ENCODE peak calls at places on chromosomes 12 and 14, in eight cellular contexts. One of them, this sample, is unnamed.

GRCh38 chr12:121773011-121773777 is 20.3 kb downstream of the RHOF start:
- DNase-seq in brain microvascular endothelial cell: no peak
- DNase-seq in neural progenitor cell: peak
- DNase-seq in Peyer's patch: peak
- DNase-seq in PC-3: peak
- DNase-seq in ovary: no peak
- DNase-seq in endodermal cell: peak
- DNase-seq in colonic mucosa: peak
- DNase-seq in this sample: peak

GRCh38 chr12:80625901-80626300 is 81.5 kb upstream of the MYF6 start:
- DNase-seq in endodermal cell: no peak
- DNase-seq in Peyer's patch: no peak
- DNase-seq in ovary: no peak
- DNase-seq in colonic mucosa: no peak
- DNase-seq in PC-3: no peak
- DNase-seq in brain microvascular endothelial cell: no peak
- DNase-seq in neural progenitor cell: no peak
- DNase-seq in this sample: no peak

GRCh38 chr12:99810718-99811593 is 163.4 kb downstream of the GARIN6 start:
- DNase-seq in neural progenitor cell: no peak
- DNase-seq in colonic mucosa: no peak
- DNase-seq in brain microvascular endothelial cell: peak
- DNase-seq in ovary: no peak
- DNase-seq in Peyer's patch: no peak
- DNase-seq in endodermal cell: no peak
- DNase-seq in PC-3: peak
- DNase-seq in this sample: no peak

GRCh38 chr12:113299619-113300237 is 35.2 kb downstream of the SLC8B1 start:
- DNase-seq in colonic mucosa: peak
- DNase-seq in ovary: peak
- DNase-seq in Peyer's patch: no peak
- DNase-seq in PC-3: peak
- DNase-seq in brain microvascular endothelial cell: peak
- DNase-seq in neural progenitor cell: peak
- DNase-seq in endodermal cell: peak
- DNase-seq in this sample: peak

GRCh38 chr14:91985521-91986255 is 38.2 kb upstream of the FBLN5 start:
- DNase-seq in brain microvascular endothelial cell: no peak
- DNase-seq in PC-3: no peak
- DNase-seq in ovary: no peak
- DNase-seq in neural progenitor cell: no peak
- DNase-seq in endodermal cell: no peak
- DNase-seq in Peyer's patch: no peak
- DNase-seq in colonic mucosa: no peak
- DNase-seq in this sample: no peak

GRCh38 chr14:21711360-21711961 is 37.8 kb upstream of the OR4E1 start:
- DNase-seq in endodermal cell: peak
- DNase-seq in colonic mucosa: peak
- DNase-seq in Peyer's patch: no peak
- DNase-seq in neural progenitor cell: peak
- DNase-seq in ovary: no peak
- DNase-seq in brain microvascular endothelial cell: peak
- DNase-seq in PC-3: peak
- DNase-seq in this sample: no peak

GRCh38 chr12:3179731-3180130 is 102.6 kb downstream of the TSPAN9 start:
- DNase-seq in ovary: no peak
- DNase-seq in PC-3: no peak
- DNase-seq in brain microvascular endothelial cell: no peak
- DNase-seq in Peyer's patch: no peak
- DNase-seq in colonic mucosa: no peak
- DNase-seq in endodermal cell: no peak
- DNase-seq in neural progenitor cell: no peak
- DNase-seq in this sample: no peak

GRCh38 chr12:100251917-100252316 is 15.0 kb downstream of the DEPDC4 start:
- DNase-seq in PC-3: peak
- DNase-seq in colonic mucosa: peak
- DNase-seq in Peyer's patch: no peak
- DNase-seq in neural progenitor cell: no peak
- DNase-seq in ovary: no peak
- DNase-seq in brain microvascular endothelial cell: no peak
- DNase-seq in endodermal cell: no peak
- DNase-seq in this sample: no peak

GRCh38 chr12:97275261-97276197 is 187.1 kb upstream of the RMST start:
- DNase-seq in neural progenitor cell: peak
- DNase-seq in brain microvascular endothelial cell: no peak
- DNase-seq in colonic mucosa: no peak
- DNase-seq in Peyer's patch: no peak
- DNase-seq in PC-3: no peak
- DNase-seq in ovary: no peak
- DNase-seq in endodermal cell: peak
- DNase-seq in this sample: no peak

GRCh38 chr14:94768521-94769412 is 1.1 kb downstream of the GSC start:
- DNase-seq in colonic mucosa: no peak
- DNase-seq in PC-3: no peak
- DNase-seq in neural progenitor cell: peak
- DNase-seq in endodermal cell: peak
- DNase-seq in brain microvascular endothelial cell: no peak
- DNase-seq in Peyer's patch: no peak
- DNase-seq in ovary: peak
- DNase-seq in this sample: peak
- H3K4me3 ChIP-seq in colonic mucosa: peak
- H3K4me3 ChIP-seq in PC-3: no peak
- H3K4me3 ChIP-seq in neural progenitor cell: peak
- H3K4me3 ChIP-seq in endodermal cell: peak
- H3K4me3 ChIP-seq in brain microvascular endothelial cell: peak
- H3K4me3 ChIP-seq in Peyer's patch: peak
- H3K4me3 ChIP-seq in ovary: peak
- H3K4me3 ChIP-seq in this sample: peak

GRCh38 chr12:92715625-92716024 is 12.8 kb downstream of the PLEKHG7 start:
- DNase-seq in Peyer's patch: no peak
- DNase-seq in PC-3: no peak
- DNase-seq in colonic mucosa: no peak
- DNase-seq in neural progenitor cell: no peak
- DNase-seq in brain microvascular endothelial cell: no peak
- DNase-seq in ovary: no peak
- DNase-seq in endodermal cell: no peak
- DNase-seq in this sample: no peak

GRCh38 chr12:92721130-92721529 is 18.3 kb downstream of the PLEKHG7 start:
- DNase-seq in ovary: no peak
- DNase-seq in neural progenitor cell: no peak
- DNase-seq in PC-3: no peak
- DNase-seq in endodermal cell: no peak
- DNase-seq in brain microvascular endothelial cell: peak
- DNase-seq in Peyer's patch: no peak
- DNase-seq in colonic mucosa: no peak
- DNase-seq in this sample: no peak

GRCh38 chr12:92719674-92720073 is 16.9 kb downstream of the PLEKHG7 start:
- DNase-seq in neural progenitor cell: no peak
- DNase-seq in PC-3: peak
- DNase-seq in Peyer's patch: no peak
- DNase-seq in endodermal cell: no peak
- DNase-seq in colonic mucosa: no peak
- DNase-seq in ovary: no peak
- DNase-seq in brain microvascular endothelial cell: peak
- DNase-seq in this sample: no peak

GRCh38 chr12:92718483-92718985 is 15.7 kb downstream of the PLEKHG7 start:
- DNase-seq in PC-3: no peak
- DNase-seq in ovary: no peak
- DNase-seq in neural progenitor cell: no peak
- DNase-seq in colonic mucosa: no peak
- DNase-seq in Peyer's patch: no peak
- DNase-seq in endodermal cell: no peak
- DNase-seq in brain microvascular endothelial cell: no peak
- DNase-seq in this sample: no peak

GRCh38 chr12:92717202-92717601 is 14.4 kb downstream of the PLEKHG7 start:
- DNase-seq in colonic mucosa: no peak
- DNase-seq in neural progenitor cell: peak
- DNase-seq in PC-3: peak
- DNase-seq in endodermal cell: peak
- DNase-seq in Peyer's patch: no peak
- DNase-seq in brain microvascular endothelial cell: peak
- DNase-seq in ovary: no peak
- DNase-seq in this sample: peak
- TF ChIP-seq CTCF in colonic mucosa: peak
- TF ChIP-seq CTCF in neural progenitor cell: peak
- TF ChIP-seq CTCF in PC-3: peak
- TF ChIP-seq CTCF in endodermal cell: peak
- TF ChIP-seq CTCF in Peyer's patch: no peak
- TF ChIP-seq CTCF in brain microvascular endothelial cell: peak
- TF ChIP-seq CTCF in ovary: no peak
- TF ChIP-seq CTCF in this sample: no peak

GRCh38 chr12:46209914-46210834 is 58.7 kb downstream of the SLC38A1 start:
- DNase-seq in brain microvascular endothelial cell: no peak
- DNase-seq in neural progenitor cell: no peak
- DNase-seq in Peyer's patch: no peak
- DNase-seq in colonic mucosa: peak
- DNase-seq in PC-3: peak
- DNase-seq in endodermal cell: peak
- DNase-seq in ovary: no peak
- DNase-seq in this sample: no peak
- H3K4me3 ChIP-seq in brain microvascular endothelial cell: no peak
- H3K4me3 ChIP-seq in neural progenitor cell: no peak
- H3K4me3 ChIP-seq in Peyer's patch: no peak
- H3K4me3 ChIP-seq in colonic mucosa: no peak
- H3K4me3 ChIP-seq in PC-3: peak
- H3K4me3 ChIP-seq in endodermal cell: no peak
- H3K4me3 ChIP-seq in ovary: no peak
- H3K4me3 ChIP-seq in this sample: no peak

GRCh38 chr14:88556581-88556980 is 1.8 kb upstream of the PTPN21 start:
- DNase-seq in brain microvascular endothelial cell: peak
- DNase-seq in ovary: no peak
- DNase-seq in colonic mucosa: no peak
- DNase-seq in Peyer's patch: no peak
- DNase-seq in endodermal cell: peak
- DNase-seq in neural progenitor cell: no peak
- DNase-seq in PC-3: no peak
- DNase-seq in this sample: no peak

GRCh38 chr14:88563845-88564244 is 1.0 kb downstream of the ZC3H14 start:
- DNase-seq in endodermal cell: no peak
- DNase-seq in colonic mucosa: no peak
- DNase-seq in PC-3: no peak
- DNase-seq in Peyer's patch: no peak
- DNase-seq in neural progenitor cell: peak
- DNase-seq in brain microvascular endothelial cell: no peak
- DNase-seq in ovary: no peak
- DNase-seq in this sample: no peak

GRCh38 chr14:88562831-88563686 is at the start of gene ZC3H14:
- DNase-seq in PC-3: peak
- DNase-seq in ovary: peak
- DNase-seq in neural progenitor cell: peak
- DNase-seq in Peyer's patch: peak
- DNase-seq in endodermal cell: peak
- DNase-seq in brain microvascular endothelial cell: peak
- DNase-seq in colonic mucosa: peak
- DNase-seq in this sample: peak

GRCh38 chr14:88562532-88562830 is 356 bp upstream of the ZC3H14 start:
- DNase-seq in brain microvascular endothelial cell: no peak
- DNase-seq in PC-3: no peak
- DNase-seq in neural progenitor cell: no peak
- DNase-seq in endodermal cell: no peak
- DNase-seq in ovary: no peak
- DNase-seq in colonic mucosa: no peak
- DNase-seq in Peyer's patch: no peak
- DNase-seq in this sample: no peak

DNA sequence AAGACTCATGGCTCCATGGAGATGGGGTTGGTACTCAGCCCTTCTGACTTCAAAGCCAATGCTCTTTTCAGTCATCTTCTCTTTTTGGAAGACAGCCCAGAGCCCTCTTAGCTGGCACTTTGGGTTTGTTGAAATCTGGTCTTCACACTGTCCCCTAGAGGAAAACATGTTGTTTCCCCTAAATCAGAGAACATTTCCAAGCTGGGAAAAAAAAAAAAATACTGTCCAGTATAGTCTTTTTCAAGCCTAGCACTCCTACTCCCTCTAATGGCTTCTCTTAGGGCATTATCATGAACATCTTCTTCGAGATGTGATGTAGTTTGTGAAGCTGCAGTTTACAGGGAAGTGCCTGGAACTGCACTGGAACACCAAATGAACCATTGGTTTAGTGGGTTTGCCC is 3.0 kb upstream of the ZC3H14 start:
- DNase-seq in brain microvascular endothelial cell: peak
- DNase-seq in endodermal cell: no peak
- DNase-seq in ovary: no peak
- DNase-seq in colonic mucosa: no peak
- DNase-seq in neural progenitor cell: peak
- DNase-seq in PC-3: peak
- DNase-seq in Peyer's patch: no peak
- DNase-seq in this sample: peak
- TF ChIP-seq CTCF in brain microvascular endothelial cell: peak
- TF ChIP-seq CTCF in endodermal cell: peak
- TF ChIP-seq CTCF in ovary: no peak
- TF ChIP-seq CTCF in colonic mucosa: no peak
- TF ChIP-seq CTCF in neural progenitor cell: peak
- TF ChIP-seq CTCF in PC-3: peak
- TF ChIP-seq CTCF in Peyer's patch: no peak
- TF ChIP-seq CTCF in this sample: peak

GRCh38 chr12:57089259-57090245 is 638 bp downstream of the NAB2 start:
- DNase-seq in colonic mucosa: peak
- DNase-seq in endodermal cell: peak
- DNase-seq in Peyer's patch: peak
- DNase-seq in PC-3: peak
- DNase-seq in neural progenitor cell: peak
- DNase-seq in ovary: peak
- DNase-seq in brain microvascular endothelial cell: peak
- DNase-seq in this sample: peak

GRCh38 chr12:57090456-57090855 is 1.5 kb downstream of the NAB2 start:
- DNase-seq in PC-3: no peak
- DNase-seq in Peyer's patch: no peak
- DNase-seq in brain microvascular endothelial cell: no peak
- DNase-seq in colonic mucosa: no peak
- DNase-seq in ovary: no peak
- DNase-seq in endodermal cell: no peak
- DNase-seq in neural progenitor cell: no peak
- DNase-seq in this sample: no peak

GRCh38 chr12:57092529-57092862 is 3.6 kb downstream of the NAB2 start:
- DNase-seq in ovary: no peak
- DNase-seq in Peyer's patch: no peak
- DNase-seq in neural progenitor cell: no peak
- DNase-seq in PC-3: no peak
- DNase-seq in brain microvascular endothelial cell: no peak
- DNase-seq in colonic mucosa: no peak
- DNase-seq in endodermal cell: no peak
- DNase-seq in this sample: no peak

GRCh38 chr12:57091633-57092528 is 3.0 kb downstream of the NAB2 start:
- DNase-seq in brain microvascular endothelial cell: no peak
- DNase-seq in Peyer's patch: no peak
- DNase-seq in ovary: no peak
- DNase-seq in endodermal cell: no peak
- DNase-seq in PC-3: no peak
- DNase-seq in colonic mucosa: no peak
- DNase-seq in neural progenitor cell: no peak
- DNase-seq in this sample: no peak

GRCh38 chr12:57090924-57091632 is 2.2 kb downstream of the NAB2 start:
- DNase-seq in endodermal cell: no peak
- DNase-seq in brain microvascular endothelial cell: no peak
- DNase-seq in Peyer's patch: no peak
- DNase-seq in colonic mucosa: no peak
- DNase-seq in PC-3: no peak
- DNase-seq in neural progenitor cell: no peak
- DNase-seq in ovary: no peak
- DNase-seq in this sample: no peak
- H3K4me3 ChIP-seq in endodermal cell: no peak
- H3K4me3 ChIP-seq in brain microvascular endothelial cell: peak
- H3K4me3 ChIP-seq in Peyer's patch: peak
- H3K4me3 ChIP-seq in colonic mucosa: peak
- H3K4me3 ChIP-seq in PC-3: peak
- H3K4me3 ChIP-seq in neural progenitor cell: peak
- H3K4me3 ChIP-seq in ovary: peak
- H3K4me3 ChIP-seq in this sample: peak

GRCh38 chr12:51238510-51239334 is at the start of gene DAZAP2:
- DNase-seq in PC-3: peak
- DNase-seq in colonic mucosa: peak
- DNase-seq in neural progenitor cell: peak
- DNase-seq in brain microvascular endothelial cell: peak
- DNase-seq in endodermal cell: peak
- DNase-seq in Peyer's patch: peak
- DNase-seq in ovary: peak
- DNase-seq in this sample: peak
- TF ChIP-seq CTCF in PC-3: no peak
- TF ChIP-seq CTCF in colonic mucosa: peak
- TF ChIP-seq CTCF in neural progenitor cell: peak
- TF ChIP-seq CTCF in brain microvascular endothelial cell: peak
- TF ChIP-seq CTCF in endodermal cell: peak
- TF ChIP-seq CTCF in Peyer's patch: no peak
- TF ChIP-seq CTCF in ovary: peak
- TF ChIP-seq CTCF in this sample: peak

This sample was measured in Caco-2.